ENCODE peak calls at places on chromosomes 16 and 17, in four cellular contexts. T is HFFc6; W is stimulated activated CD8-positive, alpha-beta memory T cell treated with anti-CD3 and anti-CD28 coated beads, Interleukin-15, amount 100 ng/mL, for 24 hours; H is AML-193. D is an unnamed sample.

GRCh38 chr16:16143038-16143763 is 80.1 kb downstream of the ABCC6 start:
- DNase-seq in W (no peak), H (peak; percentile 50), T (peak; percentile 11), D (peak; percentile 23)

GRCh38 chr16:27240948-27241531 is 27.5 kb downstream of the NSMCE1 start:
- DNase-seq in H (no peak), W (no peak), T (peak; percentile 81), D (no peak)

GRCh38 chr16:66115373-66115772 is 251.1 kb upstream of the CDH5 start:
- DNase-seq in W (no peak), T (no peak), H (no peak), D (peak; percentile 36)

GRCh38 chr16:85832578-85833539 is 33.4 kb downstream of the COX4I1 start:
- DNase-seq in T (no peak), W (no peak), H (no peak), D (no peak)

GRCh38 chr16:66240088-66240487 is 126.4 kb upstream of the CDH5 start:
- DNase-seq in W (no peak), T (no peak), H (no peak), D (no peak)

GRCh38 chr16:86118467-86119307 is 219.7 kb downstream of the IRF8 start:
- DNase-seq in H (no peak), W (no peak), T (no peak), D (no peak)

GRCh38 chr17:79783891-79784290 is 5.9 kb downstream of the CBX2 start:
- DNase-seq in T (no peak), H (no peak), W (no peak), D (no peak)

GRCh38 chr16:86251682-86252081 is 258.6 kb upstream of the FOXF1 start:
- DNase-seq in T (no peak), H (no peak), W (no peak), D (no peak)

GRCh38 chr16:48366165-48367093 is 18.8 kb downstream of the SIAH1 start:
- DNase-seq in W (no peak), T (peak; percentile 74), H (peak; percentile 72), D (no peak)

GRCh38 chr17:4340914-4341615 is 25.4 kb downstream of the UBE2G1 start:
- DNase-seq in H (no peak), W (no peak), T (peak; percentile 13), D (no peak)

GRCh38 chr16:60929-61878 is 7.6 kb downstream of the SNRNP25 start:
- DNase-seq in T (no peak), W (no peak), H (no peak), D (no peak)

GRCh38 chr17:66737524-66737923 is 97.4 kb upstream of the CACNG5 start:
- DNase-seq in T (no peak), W (no peak), H (no peak), D (peak; percentile 84)

GRCh38 chr17:15380447-15380846 is 39.0 kb upstream of the TEKT3 start:
- DNase-seq in T (no peak), H (no peak), W (no peak), D (no peak)

GRCh38 chr16:84454611-84455010 is 49.8 kb downstream of the MEAK7 start:
- DNase-seq in T (no peak), H (no peak), W (no peak), D (no peak)

GRCh38 chr17:46950615-46950996 is 27.6 kb downstream of the GOSR2 start:
- DNase-seq in H (no peak), T (no peak), W (no peak), D (no peak)

GRCh38 chr17:73156887-73157870 is 7.6 kb upstream of the SSTR2 start:
- DNase-seq in W (no peak), T (no peak), H (no peak), D (peak; percentile 76)

GRCh38 chr17:78039581-78039980 is 81.1 kb downstream of the TNRC6C start:
- DNase-seq in T (no peak), W (no peak), H (no peak), D (no peak)

GRCh38 chr17:79557724-79558572 is 52.9 kb downstream of the RBFOX3 start:
- DNase-seq in H (no peak), T (no peak), W (no peak), D (no peak)

GRCh38 chr16:88988980-88989791 is 12.2 kb upstream of the CBFA2T3 start:
- DNase-seq in T (no peak), W (no peak), H (no peak), D (no peak)

GRCh38 chr16:6484931-6485330 is 847.7 kb upstream of the RBFOX1 start:
- DNase-seq in H (no peak), W (no peak), T (no peak), D (no peak)

GRCh38 chr17:73485130-73485529 is 159.1 kb downstream of the SDK2 start:
- DNase-seq in H (no peak), T (no peak), W (no peak), D (no peak)

GRCh38 chr16:785563-786535 is 2.3 kb downstream of the RPUSD1 start:
- DNase-seq in T (no peak), W (peak; percentile 72), H (no peak), D (peak; percentile 91)

GRCh38 chr16:29804455-29805231 is 1.7 kb upstream of the MAZ start:
- DNase-seq in T (no peak), H (peak; percentile 41), W (no peak), D (peak; percentile 57)

GRCh38 chr17:80761421-80761871 is 216.8 kb downstream of the RPTOR start:
- DNase-seq in T (peak; percentile 71), H (no peak), W (no peak), D (no peak)

GRCh38 chr17:59451706-59452105 is 113.7 kb upstream of the DHX40 start:
- DNase-seq in W (no peak), T (peak; percentile 84), H (no peak), D (no peak)

GRCh38 chr16:85522842-85523601 is 90.1 kb upstream of the GSE1 start:
- DNase-seq in T (no peak), W (no peak), H (no peak), D (peak; percentile 59)

GRCh38 chr16:84643180-84643583 is 5.1 kb upstream of the KLHL36 start:
- DNase-seq in T (peak; percentile 92), H (peak; percentile 68), W (no peak), D (no peak)

GRCh38 chr16:62829084-62829483 is 792.8 kb upstream of the CDH8 start:
- DNase-seq in T (no peak), H (no peak), W (no peak), D (no peak)

GRCh38 chr16:49643429-49644142 is 212.3 kb downstream of the ZNF423 start:
- DNase-seq in T (peak; percentile 24), H (no peak), W (no peak), D (no peak)

GRCh38 chr16:55842369-55843104 is 9.6 kb upstream of the CES1 start:
- DNase-seq in H (peak; percentile 35), W (no peak), T (peak; percentile 24), D (peak; percentile 25)

GRCh38 chr17:76992911-76993310 is 124.7 kb downstream of the MGAT5B start:
- DNase-seq in H (no peak), W (no peak), T (no peak), D (no peak)

GRCh38 chr17:78610951-78611511 is 33.8 kb upstream of the DNAH17 start:
- DNase-seq in W (no peak), T (no peak), H (no peak), D (no peak)